ENCODE peak calls at places on chromosomes 4 and X, in six cellular contexts. T is HCT116, E is endothelial cell of umbilical vein, W is upper lobe of left lung, L is stomach, C is breast epithelium. H is an unnamed sample. For H3K4me1, the result is how much of the 10 kb centered on the place peaks cover.

GRCh38 chr4:26060286-26060685 is 146.3 kb downstream of the SMIM20 start:
- DNase-seq in C (no peak), T (no peak), E (no peak), W (no peak), L (no peak), H (no peak)

GRCh38 chr4:149183638-149184037 is 632.0 kb downstream of the IQCM start:
- DNase-seq in W (no peak), L (no peak), T (no peak), C (no peak), E (no peak), H (no peak)

GRCh38 chrX:109533631-109534030 is 3.0 kb upstream of the NXT2 start:
- DNase-seq in T (no peak), W (no peak), L (no peak), E (peak), C (no peak), H (no peak)

GRCh38 chr4:178202422-178202821 is 760.2 kb upstream of the AGA start:
- DNase-seq in C (no peak), T (no peak), E (no peak), L (no peak), W (no peak), H (no peak)

GRCh38 chr4:101279377-101279871 is 67.9 kb downstream of the PPP3CA start:
- DNase-seq in C (no peak), T (no peak), L (no peak), W (no peak), E (peak), H (no peak)

GRCh38 chr4:26321326-26322276 is 787 bp downstream of the RBPJ start:
- DNase-seq in L (no peak), E (peak), C (no peak), W (peak), T (no peak), H (no peak)

GRCh38 chr4:81136161-81136910 is 78.7 kb downstream of the PRKG2 start:
- DNase-seq in C (no peak), W (no peak), L (no peak), T (no peak), E (no peak), H (no peak)

GRCh38 chr4:152052431-152053057 is 291.7 kb upstream of the GATB start:
- DNase-seq in L (no peak), T (no peak), E (no peak), W (no peak), C (no peak), H (no peak)

GRCh38 chrX:120408168-120408567 is 46.3 kb downstream of the ATP1B4 start:
- DNase-seq in C (no peak), W (no peak), E (no peak), T (no peak), L (no peak), H (no peak)

GRCh38 chr4:175459571-175459970 is 352.5 kb downstream of the GPM6A start:
- DNase-seq in T (no peak), W (no peak), C (no peak), L (no peak), E (no peak), H (no peak)

GRCh38 chr4:3302786-3303444 is 10.1 kb downstream of the RGS12 start:
- DNase-seq in L (peak), T (no peak), C (no peak), W (no peak), E (no peak), H (no peak)

GRCh38 chr4:37648084-37648817 is 37.9 kb downstream of the RELL1 start:
- DNase-seq in C (peak), E (peak), L (peak), T (peak), W (no peak), H (no peak)

GRCh38 chrX:9907645-9908387 is 59.3 kb upstream of the CLDN34 start:
- DNase-seq in E (peak), T (no peak), C (no peak), L (no peak), W (no peak), H (no peak)

GRCh38 chrX:122552291-122552800 is 631.7 kb upstream of the GRIA3 start:
- DNase-seq in E (no peak), L (no peak), W (no peak), C (no peak), T (no peak), H (no peak)

GRCh38 chrX:40285876-40286275 is 188.1 kb upstream of the BCOR start:
- DNase-seq in E (no peak), L (no peak), W (no peak), T (no peak), C (no peak), H (no peak)

GRCh38 chrX:18652636-18653035 is 19.3 kb downstream of the RS1 start:
- DNase-seq in W (no peak), E (no peak), L (no peak), T (no peak), C (no peak), H (no peak)

GRCh38 chr4:40731792-40732245 is 17.9 kb upstream of the NSUN7 start:
- DNase-seq in W (no peak), T (no peak), C (no peak), L (peak), E (peak), H (no peak)

GRCh38 chrX:151902813-151903591 is 9.7 kb upstream of the MAGEA4 start:
- DNase-seq in E (peak), C (peak), T (peak), W (no peak), L (no peak), H (no peak)

GRCh38 chr4:101145081-101145480 is 202.2 kb downstream of the PPP3CA start:
- DNase-seq in E (no peak), W (no peak), C (no peak), T (no peak), L (no peak), H (no peak)

GRCh38 chrX:12322031-12322430 is 183.8 kb downstream of the FRMPD4 start:
- DNase-seq in T (no peak), W (no peak), L (no peak), C (no peak), E (no peak), H (no peak)

DNA sequence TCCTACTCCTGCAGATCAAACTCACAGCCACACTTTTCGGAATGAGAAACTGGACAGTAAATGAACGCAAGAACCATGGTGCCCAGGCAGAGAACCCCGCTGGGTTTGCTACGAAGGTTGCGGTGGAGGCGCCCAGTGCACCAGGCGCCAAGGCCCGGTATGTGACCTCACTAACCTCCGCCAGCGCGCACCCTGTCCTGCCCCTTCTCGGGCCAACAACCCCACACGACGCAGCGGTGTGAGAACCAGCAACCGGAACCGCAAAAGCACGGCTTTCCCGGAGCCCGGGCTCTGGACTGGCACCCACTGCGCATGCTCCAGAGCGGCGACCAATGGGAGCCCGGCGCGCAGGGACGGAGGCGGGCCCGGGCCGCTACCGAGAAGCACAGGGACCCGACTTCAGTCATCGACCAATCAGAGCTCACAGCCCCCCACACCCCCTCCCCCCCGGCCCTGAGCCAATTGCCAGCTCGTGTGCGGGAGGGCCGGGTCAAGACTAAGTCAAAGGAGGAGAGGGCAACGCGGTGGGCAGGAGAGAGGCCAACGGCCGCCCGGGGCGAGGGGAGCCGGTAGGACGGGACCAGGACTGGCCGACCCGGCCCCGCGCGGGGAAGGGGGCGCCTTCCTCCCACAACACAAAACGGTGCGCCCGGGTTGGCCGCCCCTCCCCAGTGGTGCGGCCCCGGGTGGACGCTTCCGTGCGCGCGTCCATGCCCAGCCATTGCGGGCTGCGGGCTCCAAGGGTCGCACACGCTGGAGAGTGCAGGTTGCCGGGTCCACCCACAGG is 7.3 kb upstream of the WAS start:
- DNase-seq in T (peak), C (peak), W (peak), L (peak), E (peak), H (peak)
- TF ChIP-seq POLR2A in T (peak), C (peak), W (no peak), L (no peak), E (peak), H (peak)

GRCh38 chr4:128301979-128302378 is 14.4 kb upstream of the PGRMC2 start:
- DNase-seq in E (peak), W (no peak), L (no peak), C (no peak), T (no peak), H (no peak)

GRCh38 chr4:128295255-128295654 is 7.6 kb upstream of the PGRMC2 start:
- DNase-seq in C (no peak), E (no peak), W (no peak), L (no peak), T (no peak), H (no peak)

GRCh38 chr4:128298129-128298758 is 10.6 kb upstream of the PGRMC2 start:
- DNase-seq in C (no peak), L (peak), T (no peak), W (no peak), E (no peak), H (no peak)

GRCh38 chr4:128299848-128300247 is 12.2 kb upstream of the PGRMC2 start:
- DNase-seq in T (no peak), E (no peak), W (no peak), C (no peak), L (no peak), H (no peak)

GRCh38 chr4:128298852-128299251 is 11.2 kb upstream of the PGRMC2 start:
- DNase-seq in C (no peak), T (no peak), W (no peak), E (no peak), L (no peak), H (no peak)
- TF ChIP-seq POLR2AphosphoS5 in C (no peak), T (no peak), W (no peak), E (no peak), L (no peak), H (no peak)

GRCh38 chr4:87033902-87034301 is 99.1 kb downstream of the AFF1 start:
- DNase-seq in W (no peak), L (no peak), E (peak), C (no peak), T (no peak), H (peak)

GRCh38 chr4:87030124-87030523 is 95.3 kb downstream of the AFF1 start:
- DNase-seq in W (no peak), C (no peak), L (no peak), E (no peak), T (no peak), H (peak)

GRCh38 chr4:87032884-87033533 is 98.2 kb downstream of the AFF1 start:
- DNase-seq in E (peak), W (no peak), L (no peak), T (no peak), C (no peak), H (peak)

GRCh38 chr4:87030606-87031441 is 96.0 kb downstream of the AFF1 start:
- DNase-seq in L (no peak), T (no peak), C (no peak), W (no peak), E (peak), H (peak)

GRCh38 chr4:87031946-87032345 is 97.1 kb downstream of the AFF1 start:
- DNase-seq in E (peak), W (no peak), T (no peak), C (no peak), L (no peak), H (no peak)
- H3K4me1 ChIP-seq in E (half or more), W (half or more), T (under half), C (under half), L (half or more), H (half or more)

DNA sequence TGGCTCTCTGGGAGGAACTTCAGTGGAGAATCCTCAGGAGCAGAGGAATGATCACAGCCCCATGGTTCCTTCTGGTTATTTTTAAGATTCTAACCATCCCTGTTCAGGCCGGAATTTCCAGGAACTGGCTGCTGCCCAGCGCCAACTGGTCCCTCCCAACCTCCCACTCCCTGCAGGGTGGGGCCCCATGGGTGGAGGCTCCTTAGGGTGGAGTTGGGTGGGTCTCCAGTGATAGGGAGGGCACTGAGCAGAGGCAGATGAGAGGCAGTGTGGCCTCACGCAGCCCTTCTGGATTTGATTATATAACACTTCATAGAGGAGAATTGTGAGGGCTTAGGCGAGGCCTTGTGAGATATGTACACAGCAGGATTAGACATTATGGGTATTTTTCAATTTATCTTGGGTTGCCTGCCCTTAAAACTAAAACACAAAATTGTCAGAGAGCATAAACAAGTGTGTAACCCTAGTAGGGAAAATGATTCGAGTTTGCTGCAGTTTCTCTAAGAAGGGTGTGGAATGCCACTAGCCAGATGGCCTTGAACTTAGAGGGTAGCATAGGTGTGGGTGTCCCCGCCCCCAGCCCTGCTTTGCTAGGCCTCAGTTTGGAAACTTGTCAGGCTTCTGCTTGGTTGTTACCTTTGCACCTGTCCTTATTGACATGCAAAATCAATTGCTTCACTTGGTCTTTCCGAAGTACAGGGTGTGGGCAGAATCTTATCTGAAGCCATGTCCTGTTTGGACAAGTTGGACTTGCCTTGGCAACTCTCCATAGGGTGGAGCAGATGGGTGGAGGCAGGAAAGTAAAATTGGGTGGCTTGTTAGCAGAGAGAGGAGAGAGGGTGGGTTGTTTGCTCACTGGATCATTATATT is 9.3 kb downstream of the KLF3 start:
- DNase-seq in L (peak), E (peak), C (no peak), W (peak), T (peak), H (no peak)
- TF ChIP-seq POLR2A in L (no peak), E (no peak), C (no peak), W (no peak), T (no peak), H (no peak)

GRCh38 chr4:119038465-119038864 is 97.2 kb upstream of the MYOZ2 start:
- DNase-seq in T (no peak), W (no peak), E (peak), L (no peak), C (no peak), H (no peak)
- TF ChIP-seq POLR2AphosphoS5 in T (no peak), W (no peak), E (no peak), L (no peak), C (no peak), H (peak)